ENCODE peak calls at places on chromosome 7, in seven cellular contexts. O, L, Z, T, Q, F and W are unnamed samples. For H3K27me3, the result is how much of the 10 kb centered on the place peaks cover.

GRCh38 chr7:132614428-132615076 is 38.3 kb upstream of the PLXNA4 start:
- DNase-seq in O (peak), L (peak), Z (no peak), T (peak), Q (no peak), F (no peak), W (no peak)

GRCh38 chr7:147896121-147896520 is 694.4 kb upstream of the C7orf33 start:
- DNase-seq in O (no peak), L (no peak), Z (no peak), T (no peak), Q (no peak), F (no peak), W (no peak)

GRCh38 chr7:142711722-142712616 is 37.3 kb upstream of the PRSS1 start:
- DNase-seq in O (peak), L (no peak), Z (no peak), T (peak), Q (peak), F (no peak), W (no peak)

GRCh38 chr7:11133436-11133959 is 159.8 kb downstream of the PHF14 start:
- DNase-seq in O (no peak), L (no peak), Z (no peak), T (no peak), Q (no peak), F (no peak), W (no peak)

GRCh38 chr7:137968890-137969289 is 33.0 kb downstream of the CREB3L2 start:
- DNase-seq in O (no peak), L (peak), Z (no peak), T (no peak), Q (no peak), F (no peak), W (no peak)

GRCh38 chr7:105656922-105657521 is 75.7 kb upstream of the EFCAB10 start:
- DNase-seq in O (peak), L (no peak), Z (no peak), T (peak), Q (no peak), F (no peak), W (no peak)

GRCh38 chr7:1029637-1030443 is 14.5 kb upstream of the GPR146 start:
- DNase-seq in O (no peak), L (no peak), Z (no peak), T (no peak), Q (no peak), F (no peak), W (no peak)

GRCh38 chr7:24980695-24981543 is 941 bp upstream of the OSBPL3 start:
- DNase-seq in O (no peak), L (no peak), Z (no peak), T (peak), Q (peak), F (no peak), W (no peak)

GRCh38 chr7:150903627-150904026 is 51.3 kb downstream of the AOC1 start:
- DNase-seq in O (peak), L (peak), Z (no peak), T (peak), Q (peak), F (no peak), W (no peak)

GRCh38 chr7:128379900-128380806 is 18.7 kb upstream of the PRRT4 start:
- DNase-seq in O (no peak), L (peak), Z (no peak), T (no peak), Q (no peak), F (no peak), W (no peak)

GRCh38 chr7:147509859-147510542 is 1080.6 kb upstream of the C7orf33 start:
- DNase-seq in O (no peak), L (no peak), Z (no peak), T (no peak), Q (peak), F (no peak), W (no peak)

GRCh38 chr7:134599371-134599770 is 47.3 kb upstream of the BPGM start:
- DNase-seq in O (no peak), L (no peak), Z (no peak), T (no peak), Q (no peak), F (no peak), W (no peak)

GRCh38 chr7:140581411-140581810 is 59.2 kb downstream of the DENND2A start:
- DNase-seq in O (no peak), L (no peak), Z (no peak), T (no peak), Q (no peak), F (no peak), W (no peak)

GRCh38 chr7:113100091-113100723 is 13.6 kb upstream of the GPR85 start:
- DNase-seq in O (peak), L (no peak), Z (no peak), T (peak), Q (peak), F (peak), W (no peak)

GRCh38 chr7:131835141-131835540 is 278.7 kb upstream of the PODXL start:
- DNase-seq in O (no peak), L (no peak), Z (no peak), T (no peak), Q (no peak), F (no peak), W (no peak)

GRCh38 chr7:84258628-84259027 is 64.0 kb upstream of the SEMA3A start:
- DNase-seq in O (no peak), L (no peak), Z (no peak), T (no peak), Q (no peak), F (no peak), W (peak)

GRCh38 chr7:158094671-158095256 is 492.9 kb downstream of the PTPRN2 start:
- DNase-seq in O (no peak), L (peak), Z (no peak), T (no peak), Q (no peak), F (no peak), W (no peak)

GRCh38 chr7:151014950-151015349 is 9.3 kb downstream of the ATG9B start:
- DNase-seq in O (no peak), L (no peak), Z (no peak), T (no peak), Q (peak), F (no peak), W (no peak)

GRCh38 chr7:138006106-138006505 is 4.2 kb upstream of the CREB3L2 start:
- DNase-seq in O (no peak), L (no peak), Z (no peak), T (no peak), Q (no peak), F (no peak), W (no peak)

GRCh38 chr7:138449580-138449979 is 10.5 kb upstream of the TRIM24 start:
- DNase-seq in O (no peak), L (no peak), Z (no peak), T (no peak), Q (no peak), F (no peak), W (no peak)

GRCh38 chr7:33882040-33882800 is 23.1 kb upstream of the BMPER start:
- DNase-seq in O (no peak), L (peak), Z (no peak), T (peak), Q (no peak), F (no peak), W (no peak)

GRCh38 chr7:117087639-117088396 is 134.5 kb downstream of the ST7 start:
- DNase-seq in O (no peak), L (no peak), Z (no peak), T (no peak), Q (peak), F (no peak), W (no peak)

GRCh38 chr7:4233621-4234497 is 448.2 kb upstream of the FOXK1 start:
- DNase-seq in O (no peak), L (peak), Z (no peak), T (no peak), Q (no peak), F (no peak), W (no peak)

GRCh38 chr7:79182283-79182682 is 271.2 kb downstream of the MAGI2 start:
- DNase-seq in O (no peak), L (no peak), Z (no peak), T (no peak), Q (peak), F (peak), W (peak)

GRCh38 chr7:8536431-8536830 is 103.0 kb downstream of the NXPH1 start:
- DNase-seq in O (no peak), L (no peak), Z (no peak), T (no peak), Q (no peak), F (no peak), W (no peak)

GRCh38 chr7:112930787-112931186 is 140.6 kb upstream of the TMEM168 start:
- DNase-seq in O (no peak), L (no peak), Z (no peak), T (no peak), Q (peak), F (no peak), W (peak)

GRCh38 chr7:100736671-100737070 is 3.3 kb downstream of the ZAN start:
- DNase-seq in O (no peak), L (no peak), Z (no peak), T (no peak), Q (no peak), F (no peak), W (no peak)

GRCh38 chr7:117132385-117133120 is 179.3 kb downstream of the ST7 start:
- DNase-seq in O (no peak), L (no peak), Z (no peak), T (no peak), Q (peak), F (peak), W (peak)

GRCh38 chr7:7183061-7183832 is 903 bp downstream of the C1GALT1 start:
- DNase-seq in O (peak), L (peak), Z (peak), T (peak), Q (peak), F (no peak), W (no peak)

GRCh38 chr7:47947355-47947749 is 914 bp downstream of the PKD1L1 start:
- DNase-seq in O (no peak), L (peak), Z (no peak), T (no peak), Q (no peak), F (no peak), W (no peak)

GRCh38 chr7:115136796-115137443 is 215.0 kb downstream of the MDFIC start:
- DNase-seq in O (no peak), L (no peak), Z (no peak), T (no peak), Q (peak), F (no peak), W (no peak)

GRCh38 chr7:2554654-2555053 is 670 bp downstream of the BRAT1 start:
- DNase-seq in O (no peak), L (no peak), Z (no peak), T (no peak), Q (no peak), F (no peak), W (no peak)

GRCh38 chr7:2564970-2565546 is 6.3 kb downstream of the IQCE start:
- DNase-seq in O (no peak), L (no peak), Z (no peak), T (no peak), Q (no peak), F (no peak), W (no peak)

GRCh38 chr7:2558620-2559282 is at the start of gene IQCE:
- DNase-seq in O (peak), L (peak), Z (peak), T (peak), Q (peak), F (peak), W (no peak)

GRCh38 chr7:2555121-2556052 is at the start of gene BRAT1:
- DNase-seq in O (peak), L (peak), Z (peak), T (peak), Q (peak), F (peak), W (peak)

DNA sequence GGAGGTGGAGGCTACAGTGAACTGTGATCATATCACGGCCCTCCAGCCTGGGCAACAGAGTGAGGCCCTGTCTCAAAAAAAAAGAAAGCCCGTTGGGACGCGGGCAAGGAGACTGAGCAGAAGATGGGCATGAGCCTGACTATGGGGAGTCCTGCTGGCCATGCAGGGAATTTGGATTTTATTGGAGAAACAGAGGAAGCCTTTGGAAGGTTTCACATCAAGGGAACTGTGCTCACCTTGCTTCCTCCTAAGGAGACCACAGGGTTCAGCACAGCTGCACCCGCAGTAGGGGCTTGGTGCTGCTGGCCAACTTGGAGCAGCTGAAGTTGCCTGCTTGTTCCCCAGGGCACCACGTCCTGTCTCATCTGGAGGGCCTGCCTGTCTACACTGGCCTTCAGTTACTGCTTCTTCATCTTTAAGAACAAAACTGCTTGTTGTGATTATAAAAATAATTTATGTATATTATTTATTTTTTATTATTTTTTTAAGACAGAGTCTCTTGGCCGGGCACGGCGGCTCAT is 1.5 kb downstream of the IQCE start:
- DNase-seq in O (no peak), L (no peak), Z (no peak), T (no peak), Q (no peak), F (no peak), W (no peak)
- TF ChIP-seq CTCF in O (no peak), L (no peak), Z (peak), T (no peak), Q (no peak), F (peak), W (peak)

GRCh38 chr7:46908770-46909169 is 673.1 kb downstream of the TNS3 start:
- DNase-seq in O (no peak), L (no peak), Z (no peak), T (no peak), Q (peak), F (peak), W (peak)

GRCh38 chr7:46912692-46913091 is 669.2 kb downstream of the TNS3 start:
- DNase-seq in O (no peak), L (no peak), Z (no peak), T (no peak), Q (no peak), F (no peak), W (no peak)

DNA sequence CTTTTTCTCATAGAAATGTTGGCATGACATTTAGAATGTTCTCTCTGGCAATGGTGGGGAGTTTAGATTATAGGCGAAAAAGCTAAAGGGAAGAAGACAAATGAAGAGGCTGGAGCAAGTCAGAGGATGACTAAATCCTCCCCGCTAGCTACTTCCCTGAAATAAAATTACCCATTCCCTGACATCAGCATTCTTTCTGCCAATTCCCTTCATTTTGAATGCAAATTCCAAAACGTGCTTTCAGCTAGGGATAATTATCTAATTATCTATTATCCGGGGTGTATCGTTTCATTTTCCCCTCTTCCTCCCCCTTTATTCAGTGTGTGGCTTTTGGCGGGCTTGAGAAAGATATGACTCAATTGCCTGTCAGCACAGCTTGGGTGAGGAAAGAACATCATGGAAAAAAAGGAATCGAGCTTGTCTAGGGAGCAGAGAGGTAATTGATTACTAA is 672.3 kb downstream of the TNS3 start:
- DNase-seq in O (no peak), L (no peak), Z (no peak), T (no peak), Q (peak), F (peak), W (peak)
- H3K4me3 ChIP-seq in O (no peak), L (no peak), Z (no peak), T (no peak), Q (no peak), F (no peak), W (no peak)

GRCh38 chr7:157001920-157002818 is 8.3 kb downstream of the MNX1 start:
- DNase-seq in O (no peak), L (no peak), Z (no peak), T (no peak), Q (no peak), F (no peak), W (no peak)

GRCh38 chr7:157000047-157000726 is 10.3 kb downstream of the MNX1 start:
- DNase-seq in O (no peak), L (no peak), Z (no peak), T (peak), Q (no peak), F (no peak), W (no peak)

GRCh38 chr7:157000741-157001653 is 9.5 kb downstream of the MNX1 start:
- DNase-seq in O (no peak), L (no peak), Z (no peak), T (no peak), Q (no peak), F (no peak), W (no peak)

GRCh38 chr7:156999611-157000046 is 10.8 kb downstream of the MNX1 start:
- DNase-seq in O (no peak), L (no peak), Z (no peak), T (no peak), Q (no peak), F (no peak), W (no peak)

GRCh38 chr7:156998988-156999610 is 11.4 kb downstream of the MNX1 start:
- DNase-seq in O (no peak), L (peak), Z (no peak), T (no peak), Q (no peak), F (no peak), W (no peak)
- H3K27me3 ChIP-seq in O (half or more), L (under half), Z (under half), T (under half), Q (under half), F (half or more), W (under half)

GRCh38 chr7:109479388-109479787 is 909.7 kb downstream of the DNAJB9 start:
- DNase-seq in O (no peak), L (no peak), Z (no peak), T (no peak), Q (peak), F (no peak), W (no peak)
- TF ChIP-seq CTCF in O (no peak), L (no peak), Z (no peak), T (no peak), Q (no peak), F (no peak), W (no peak)

DNA sequence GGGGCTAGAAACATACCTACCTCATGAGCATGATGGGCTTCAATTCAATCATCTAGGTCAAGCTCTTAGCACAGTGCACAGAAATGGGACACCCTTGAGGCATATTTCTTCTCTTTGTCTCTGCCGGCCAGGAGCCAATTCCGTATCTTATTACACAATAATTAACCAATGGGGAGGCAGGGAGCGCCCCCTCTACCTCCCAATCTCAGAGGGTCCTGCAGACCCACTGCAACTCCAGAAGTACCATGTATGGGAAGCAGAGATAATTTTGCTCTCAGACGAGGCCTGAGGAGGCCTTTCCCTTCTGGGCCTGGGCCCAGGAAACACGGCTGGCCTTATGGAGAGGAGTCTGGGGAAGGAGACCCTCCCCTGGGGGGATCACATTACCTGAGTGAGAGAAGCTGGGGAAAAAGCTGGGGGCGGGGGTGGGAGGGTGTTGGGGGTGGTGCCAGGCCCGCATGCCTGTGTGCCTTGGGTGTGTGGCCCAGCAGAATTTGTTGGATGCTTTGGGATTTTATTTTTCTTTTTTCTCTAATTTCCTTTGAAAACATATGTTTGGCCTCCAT is 155.5 kb downstream of the UBE2H start:
- DNase-seq in O (no peak), L (no peak), Z (no peak), T (no peak), Q (no peak), F (no peak), W (no peak)
- H3K4me3 ChIP-seq in O (no peak), L (no peak), Z (no peak), T (no peak), Q (no peak), F (no peak), W (no peak)